ENCODE peak calls at places on chromosome 17, in nine cellular contexts. Q is pancreas, I is left ventricle myocardium superior, R is iPS DF 6.9, F is T-helper 2 cell, M is KG1, U is suprapubic skin, K is SW 1271, A is progenitor cell of endocrine pancreas. P is an unnamed sample.
A peak's percentile ranks its signal among the peaks of the same experiment; 100 is the strongest.

GRCh38 chr17:44376124-44376523 is 12.5 kb upstream of the FAM171A2 start:
- DNase-seq in Q (no peak), I (peak; percentile 76), R (no peak), F (no peak), M (no peak), U (no peak), K (no peak), A (no peak), P (peak; percentile 27)

GRCh38 chr17:8964801-8965393 is 610 bp downstream of the PIK3R5 start:
- DNase-seq in Q (peak; percentile 67), I (peak; percentile 45), R (no peak), F (no peak), M (peak; percentile 21), U (no peak), K (no peak), A (no peak), P (no peak)

GRCh38 chr17:9702916-9703780 is 57.8 kb downstream of the USP43 start:
- DNase-seq in Q (no peak), I (no peak), R (no peak), F (no peak), M (no peak), U (no peak), K (no peak), A (no peak), P (no peak)

GRCh38 chr17:63622571-63623390 is 564 bp downstream of the MAP3K3 start:
- DNase-seq in Q (peak; percentile 93), I (peak; percentile 86), R (no peak), F (peak; percentile 34), M (peak; percentile 31), U (peak; percentile 88), K (no peak), A (peak; percentile 63), P (peak; percentile 69)

GRCh38 chr17:76886395-76886794 is 18.2 kb downstream of the MGAT5B start:
- DNase-seq in Q (no peak), I (no peak), R (no peak), F (no peak), M (no peak), U (no peak), K (no peak), A (no peak), P (no peak)

GRCh38 chr17:17513626-17514025 is 17.4 kb upstream of the RASD1 start:
- DNase-seq in Q (no peak), I (peak; percentile 12), R (no peak), F (no peak), M (no peak), U (no peak), K (no peak), A (no peak), P (no peak)

GRCh38 chr17:43734376-43734775 is 24.2 kb downstream of the SOST start:
- DNase-seq in Q (no peak), I (no peak), R (no peak), F (no peak), M (no peak), U (no peak), K (no peak), A (no peak), P (peak; percentile 76)

GRCh38 chr17:61388561-61389356 is 10.9 kb upstream of the TBX2 start:
- DNase-seq in Q (peak; percentile 22), I (no peak), R (no peak), F (no peak), M (no peak), U (no peak), K (no peak), A (no peak), P (no peak)

P was measured in myocyte.